ENCODE peak calls at places on chromosomes 11 and 22, in four cellular contexts. Q is K562, X is GM12878, I is HepG2. Z is an unnamed sample.

GRCh38 chr11:63961608-63962412 is 12.6 kb upstream of the COX8A start:
- DNase-seq in Q (no peak), X (no peak), I (peak; percentile 46), Z (no peak)

GRCh38 chr11:35621620-35622019 is 3.4 kb downstream of the FJX1 start:
- DNase-seq in X (no peak), I (no peak), Q (no peak), Z (no peak)

GRCh38 chr11:35907648-35908431 is 36.0 kb upstream of the LDLRAD3 start:
- DNase-seq in Q (no peak), I (no peak), X (peak; percentile 64), Z (peak; percentile 45)

GRCh38 chr11:113387605-113388211 is at the start of gene ANKK1:
- DNase-seq in Q (no peak), I (no peak), X (no peak), Z (no peak)

GRCh38 chr11:67238894-67239794 is 27.1 kb upstream of the GRK2 start:
- DNase-seq in I (no peak), X (no peak), Q (no peak), Z (no peak)

GRCh38 chr11:19460718-19461405 is 220.1 kb upstream of the E2F8 start:
- DNase-seq in X (no peak), I (no peak), Q (no peak), Z (no peak)

GRCh38 chr22:50583294-50583865 is 731 bp upstream of the CHKB start:
- DNase-seq in X (no peak), I (peak; percentile 18), Q (no peak), Z (no peak)

GRCh38 chr22:43060213-43060612 is 29.0 kb downstream of the TTLL1 start:
- DNase-seq in I (peak; percentile 32), Q (peak; percentile 53), X (no peak), Z (peak; percentile 33)

GRCh38 chr11:110128161-110128560 is 35.0 kb downstream of the ZC3H12C start:
- DNase-seq in X (no peak), Q (no peak), I (no peak), Z (no peak)

GRCh38 chr22:28903719-28904118 is 20.3 kb downstream of the ZNRF3 start:
- DNase-seq in Q (no peak), I (no peak), X (no peak), Z (no peak)

GRCh38 chr11:118415739-118416068 is 14.3 kb downstream of the ATP5MG start:
- DNase-seq in Q (peak; percentile 88), I (no peak), X (no peak), Z (peak; percentile 36)

GRCh38 chr11:108663154-108663877 is 1.6 kb upstream of the DDX10 start:
- DNase-seq in X (peak; percentile 56), Q (no peak), I (no peak), Z (no peak)

GRCh38 chr11:113384551-113384950 is 3.0 kb upstream of the ANKK1 start:
- DNase-seq in Q (no peak), I (peak; percentile 29), X (no peak), Z (peak; percentile 7)

GRCh38 chr11:69403556-69404215 is 77.8 kb upstream of the LINC01488 start:
- DNase-seq in Q (no peak), X (no peak), I (no peak), Z (peak; percentile 25)

GRCh38 chr11:93567406-93567819 is 24.2 kb upstream of the SMCO4 start:
- DNase-seq in Q (no peak), I (no peak), X (no peak), Z (no peak)

GRCh38 chr11:47143322-47143721 is 33.4 kb downstream of the ARFGAP2 start:
- DNase-seq in I (no peak), X (no peak), Q (no peak), Z (no peak)

GRCh38 chr11:95044010-95044409 is 5.2 kb upstream of the KDM4F start:
- DNase-seq in X (no peak), Q (no peak), I (no peak), Z (no peak)

GRCh38 chr11:44621140-44621681 is 55.7 kb downstream of the CD82 start:
- DNase-seq in I (peak; percentile 55), Q (peak; percentile 84), X (no peak), Z (peak; percentile 75)

GRCh38 chr11:60951909-60952741 is at the start of gene SLC15A3:
- DNase-seq in X (peak; percentile 61), Q (no peak), I (no peak), Z (no peak)

GRCh38 chr11:104736503-104736902 is 161.8 kb downstream of the CASP12 start:
- DNase-seq in I (no peak), Q (no peak), X (no peak), Z (no peak)

GRCh38 chr22:31192513-31192912 is 19.6 kb upstream of the LIMK2 start:
- DNase-seq in I (no peak), X (no peak), Q (no peak), Z (no peak)

GRCh38 chr11:2138436-2139117 is 612 bp downstream of the IGF2 start:
- DNase-seq in Q (no peak), I (no peak), X (no peak), Z (no peak)

DNA sequence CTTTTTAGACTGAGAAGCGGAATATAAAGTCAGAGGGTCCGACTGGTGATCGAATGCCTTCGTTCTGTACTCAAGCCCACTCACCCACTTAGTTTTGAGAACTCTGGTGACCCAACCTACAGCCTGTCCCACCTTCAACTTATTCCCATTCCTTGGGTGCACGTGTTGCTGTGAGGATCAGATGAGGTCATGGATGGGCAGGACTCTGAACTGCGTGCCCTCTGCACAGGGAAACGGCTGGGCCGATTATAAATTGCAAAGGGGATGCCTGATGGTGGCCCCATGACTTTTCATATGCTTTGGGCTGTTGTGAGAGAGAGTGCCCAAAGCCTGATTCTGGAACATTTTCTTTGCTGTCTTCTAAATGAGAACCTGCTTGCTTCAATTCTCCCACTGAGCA is 16.0 kb upstream of the EHF start:
- DNase-seq in X (no peak), Q (no peak), I (no peak), Z (no peak)
- TF ChIP-seq CTCF in X (no peak), Q (no peak), I (no peak), Z (no peak)

GRCh38 chr22:48099251-48099650 is 1336.8 kb downstream of the TBC1D22A start:
- DNase-seq in Q (no peak), X (no peak), I (no peak), Z (no peak)

GRCh38 chr22:48102581-48102980 is 1340.1 kb downstream of the TBC1D22A start:
- DNase-seq in Q (no peak), X (no peak), I (no peak), Z (no peak)

GRCh38 chr22:48101704-48102103 is 1339.3 kb downstream of the TBC1D22A start:
- DNase-seq in X (no peak), I (no peak), Q (no peak), Z (no peak)

GRCh38 chr22:48099671-48100070 is 1337.2 kb downstream of the TBC1D22A start:
- DNase-seq in X (no peak), I (no peak), Q (no peak), Z (no peak)

DNA sequence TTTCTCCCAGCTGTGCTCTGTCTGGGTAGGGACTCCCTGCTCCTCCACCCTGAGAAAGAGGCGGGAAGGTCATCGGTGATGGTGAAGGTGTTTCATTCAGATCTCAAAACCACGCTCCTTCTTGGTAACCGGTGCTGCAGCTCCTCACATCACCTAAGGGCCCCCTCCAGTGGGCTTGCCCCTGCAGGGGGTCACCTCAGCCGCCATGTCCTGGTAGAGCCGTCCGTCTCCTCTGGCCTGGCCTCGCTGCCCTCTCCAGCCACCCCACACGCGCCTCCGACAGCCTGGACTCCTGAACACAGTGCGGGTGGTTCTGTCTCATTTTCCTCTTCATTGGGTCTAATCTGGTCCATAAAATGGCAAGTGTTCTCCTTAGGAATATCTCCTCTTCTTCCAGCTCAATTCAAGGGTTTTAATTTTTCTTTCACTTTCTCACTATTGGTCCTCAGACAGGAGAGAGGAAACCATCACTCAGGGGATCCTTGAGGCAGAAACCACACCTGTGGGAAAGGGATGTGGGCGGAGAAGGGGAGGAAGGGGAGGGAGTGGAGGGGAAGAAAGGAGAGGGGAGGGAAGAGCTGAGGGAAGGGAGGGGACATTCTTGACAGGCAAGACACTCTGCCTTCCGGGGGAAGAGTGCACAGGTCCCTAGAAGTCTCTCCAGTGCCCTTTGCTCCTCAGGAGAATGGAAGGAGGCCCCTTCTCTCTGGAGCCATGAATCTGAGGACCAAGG is 1338.4 kb downstream of the TBC1D22A start:
- DNase-seq in Q (no peak), I (no peak), X (no peak), Z (no peak)
- TF ChIP-seq CHD4 in Q (no peak), I (no peak), X (no peak), Z (no peak)

GRCh38 chr11:8329961-8330361 is 66.3 kb upstream of the LMO1 start:
- DNase-seq in X (no peak), I (no peak), Q (no peak), Z (no peak)
- TF ChIP-seq HDAC2 in X (no peak), I (no peak), Q (no peak), Z (no peak)

GRCh38 chr11:809287-810039 is at the start of gene RPLP2:
- DNase-seq in I (peak; percentile 93), Q (peak; percentile 96), X (peak; percentile 92), Z (peak; percentile 99)
- TF ChIP-seq CTCF in I (no peak), Q (no peak), X (no peak), Z (no peak)

GRCh38 chr22:44663256-44663999 is 38.6 kb upstream of the PRR5 start:
- DNase-seq in Q (no peak), X (no peak), I (no peak), Z (no peak)

GRCh38 chr22:44667276-44667675 is 34.7 kb upstream of the PRR5 start:
- DNase-seq in Q (no peak), X (no peak), I (no peak), Z (no peak)

GRCh38 chr22:44666207-44666585 is 35.8 kb upstream of the PRR5 start:
- DNase-seq in I (no peak), Q (no peak), X (no peak), Z (no peak)

GRCh38 chr22:44664149-44664548 is 37.9 kb upstream of the PRR5 start:
- DNase-seq in X (no peak), Q (no peak), I (no peak), Z (no peak)

GRCh38 chr22:44665115-44665514 is 36.9 kb upstream of the PRR5 start:
- DNase-seq in X (no peak), Q (no peak), I (no peak), Z (no peak)
- TF ChIP-seq CHD4 in X (no peak), Q (no peak), I (no peak), Z (no peak)